ENCODE peak calls at places on chromosomes 3 and 15, in six cellular contexts. T is foreskin fibroblast, A is AG10803, P is MM.1S, L is mesendoderm, O is astrocyte of the spinal cord. X is an unnamed sample.

GRCh38 chr15:100849021-100849831 is 30.4 kb upstream of the ALDH1A3 start:
- DNase-seq in L (no peak), P (peak; percentile 16), T (peak; percentile 20), O (peak; percentile 40), A (peak; percentile 53), X (no peak)

GRCh38 chr3:104080228-104080627 is 1286.5 kb upstream of the ALCAM start:
- DNase-seq in A (no peak), T (no peak), P (no peak), L (no peak), O (no peak), X (no peak)

GRCh38 chr3:13093687-13094086 is 20.5 kb upstream of the IQSEC1 start:
- DNase-seq in L (peak; percentile 49), A (no peak), P (no peak), O (no peak), T (no peak), X (no peak)

GRCh38 chr15:99732268-99732641 is 982 bp downstream of the LYSMD4 start:
- DNase-seq in O (peak; percentile 33), A (peak; percentile 31), L (no peak), T (peak; percentile 38), P (no peak), X (no peak)

GRCh38 chr3:32470362-32470761 is 32.3 kb downstream of the CMTM6 start:
- DNase-seq in A (no peak), O (no peak), L (no peak), T (no peak), P (no peak), X (no peak)

GRCh38 chr15:62534996-62535395 is 369.9 kb upstream of the C2CD4B start:
- DNase-seq in P (no peak), T (no peak), O (no peak), L (no peak), A (peak; percentile 48), X (no peak)

GRCh38 chr3:196735751-196736150 is 3.9 kb upstream of the PAK2 start:
- DNase-seq in O (no peak), P (no peak), T (peak; percentile 11), L (no peak), A (peak; percentile 62), X (no peak)

GRCh38 chr3:11335056-11335608 is 62.9 kb downstream of the ATG7 start:
- DNase-seq in T (peak; percentile 60), A (peak; percentile 76), P (peak; percentile 59), L (peak; percentile 62), O (peak; percentile 81), X (peak; percentile 45)

GRCh38 chr15:70835415-70835814 is 18.5 kb downstream of the LARP6 start:
- DNase-seq in A (peak; percentile 33), L (no peak), O (no peak), P (no peak), T (no peak), X (no peak)

GRCh38 chr3:156483961-156484787 is 70.7 kb downstream of the SSR3 start:
- DNase-seq in O (peak; percentile 84), L (no peak), P (peak; percentile 88), A (peak; percentile 46), T (peak; percentile 41), X (no peak)

GRCh38 chr3:156483426-156483825 is 71.5 kb downstream of the SSR3 start:
- DNase-seq in A (peak; percentile 72), P (peak; percentile 97), L (no peak), T (peak; percentile 69), O (peak; percentile 87), X (peak; percentile 33)

GRCh38 chr3:156480949-156481348 is 74.0 kb downstream of the SSR3 start:
- DNase-seq in P (no peak), L (no peak), O (no peak), A (no peak), T (no peak), X (no peak)

GRCh38 chr3:156479574-156479973 is 75.3 kb downstream of the SSR3 start:
- DNase-seq in T (no peak), P (no peak), O (no peak), A (no peak), L (no peak), X (no peak)

GRCh38 chr3:156483002-156483401 is 71.9 kb downstream of the SSR3 start:
- DNase-seq in O (no peak), L (no peak), T (no peak), P (no peak), A (no peak), X (no peak)
- H3K4me3 ChIP-seq in O (no peak overlapping the region), L (no peak overlapping the region), T (no peak overlapping the region), P (no peak overlapping the region), A (no peak overlapping the region), X (no peak overlapping the region)

GRCh38 chr3:16509721-16510619 is 3.5 kb downstream of the RFTN1 start:
- DNase-seq in T (no peak), A (no peak), O (no peak), L (no peak), P (no peak), X (no peak)
- H3K4me3 ChIP-seq in T (no peak overlapping the region), A (no peak overlapping the region), O (no peak overlapping the region), L (no peak overlapping the region), P (no peak overlapping the region), X (peak overlapping the region; percentile 15)

GRCh38 chr3:180492047-180492446 is 109.9 kb upstream of the TTC14 start:
- DNase-seq in P (no peak), A (no peak), O (no peak), L (no peak), T (no peak), X (no peak)
- H3K4me3 ChIP-seq in P (no peak overlapping the region), A (no peak overlapping the region), O (no peak overlapping the region), L (no peak overlapping the region), T (no peak overlapping the region), X (no peak overlapping the region)

DNA sequence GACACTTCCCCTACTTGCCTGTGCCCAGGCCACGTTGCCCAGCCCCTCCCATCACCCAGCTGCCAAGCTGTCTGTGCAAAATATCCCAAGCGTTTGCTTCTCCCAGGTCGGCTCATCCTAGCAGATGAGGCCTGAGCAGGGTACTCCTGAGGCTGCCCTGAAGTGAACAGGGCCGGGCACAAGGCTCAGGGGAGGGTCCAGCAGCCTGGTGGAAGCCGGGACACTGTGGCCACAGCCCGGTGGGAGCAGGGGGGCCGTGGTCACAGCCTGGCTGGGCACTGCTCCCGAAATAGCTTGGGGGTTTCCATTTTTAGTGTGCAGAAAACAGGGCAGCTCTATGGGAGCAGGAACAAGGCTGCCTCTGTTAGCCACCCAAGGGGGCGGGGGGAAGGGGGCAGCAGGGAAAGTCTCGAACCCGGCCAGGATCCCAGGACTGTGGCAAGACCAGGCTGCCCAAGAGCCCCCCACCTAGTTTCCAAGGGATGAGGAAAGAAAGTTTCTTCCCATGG is 3.4 kb downstream of the PLXNB1 start:
- DNase-seq in T (no peak), L (no peak), A (no peak), O (no peak), P (no peak), X (no peak)
- H3K4me3 ChIP-seq in T (no peak overlapping the region), L (no peak overlapping the region), A (no peak overlapping the region), O (no peak overlapping the region), P (no peak overlapping the region), X (no peak overlapping the region)

GRCh38 chr15:78088773-78089080 is 3.6 kb upstream of the SH2D7 start:
- DNase-seq in L (no peak), P (no peak), T (no peak), A (no peak), O (no peak), X (no peak)
- H3K4me3 ChIP-seq in L (no peak overlapping the region), P (no peak overlapping the region), T (no peak overlapping the region), A (no peak overlapping the region), O (no peak overlapping the region), X (no peak overlapping the region)

DNA sequence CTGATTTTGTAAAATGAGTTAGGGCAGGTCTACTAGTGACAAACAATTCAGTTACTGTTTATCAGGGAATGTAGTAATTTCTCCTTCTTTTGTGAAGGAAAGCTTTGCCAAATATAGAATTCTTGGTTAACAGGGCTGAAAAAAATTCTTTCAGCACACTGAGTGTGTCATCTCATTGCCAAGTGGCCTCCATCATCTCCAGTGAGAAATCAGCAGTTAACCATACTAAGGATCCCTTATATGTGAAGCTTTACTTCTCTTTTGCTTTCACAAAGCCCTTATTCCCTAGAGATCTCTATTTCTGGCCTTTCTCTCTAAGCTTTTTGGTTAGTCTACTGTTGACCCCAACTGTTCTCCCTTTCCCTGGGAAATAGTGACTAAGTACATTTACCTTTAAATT is 269.1 kb downstream of the SCAPER start:
- DNase-seq in P (no peak), L (no peak), O (no peak), T (no peak), A (no peak), X (no peak)
- H3K4me3 ChIP-seq in P (no peak overlapping the region), L (no peak overlapping the region), O (no peak overlapping the region), T (no peak overlapping the region), A (no peak overlapping the region), X (no peak overlapping the region)

GRCh38 chr3:52062499-52062898 is 6.1 kb upstream of the DUSP7 start:
- DNase-seq in T (peak; percentile 87), P (no peak), A (peak; percentile 93), L (no peak), O (peak; percentile 91), X (peak; percentile 58)
- H3K4me3 ChIP-seq in T (no peak overlapping the region), P (no peak overlapping the region), A (no peak overlapping the region), L (no peak overlapping the region), O (no peak overlapping the region), X (no peak overlapping the region)

GRCh38 chr15:69595009-69595825 is 142.6 kb downstream of the RPLP1 start:
- DNase-seq in L (no peak), A (peak; percentile 28), P (no peak), O (peak; percentile 24), T (no peak), X (no peak)
- H3K4me3 ChIP-seq in L (no peak overlapping the region), A (no peak overlapping the region), P (no peak overlapping the region), O (no peak overlapping the region), T (no peak overlapping the region), X (no peak overlapping the region)

X was measured in AG04450.